ENCODE peak calls at places on chromosomes 12 and 14, in ten cellular contexts. Z is ovary, G is stomach, V is HepG2, N is K562, H is suprapubic skin, P is sigmoid colon, X is H1, J is SK-N-SH, U is transverse colon. E is an unnamed sample. For H3K36me3, the result is how much of the 10 kb centered on the place peaks cover.

GRCh38 chr12:19726122-19726521 is 286.8 kb downstream of the AEBP2 start:
- DNase-seq in H (no peak), P (no peak), J (no peak), X (no peak), Z (no peak), U (no peak), G (no peak), V (no peak), N (no peak), E (no peak)

GRCh38 chr14:79044894-79045624 is 874.9 kb downstream of the NRXN3 start:
- DNase-seq in X (no peak), J (no peak), Z (no peak), V (no peak), U (peak), G (no peak), P (peak), H (no peak), N (no peak), E (no peak)

GRCh38 chr12:116015525-116015924 is 262.0 kb downstream of the MED13L start:
- DNase-seq in H (no peak), U (no peak), X (no peak), V (peak), P (no peak), G (no peak), Z (no peak), J (peak), N (no peak), E (no peak)

GRCh38 chr12:110039085-110039807 is 9.1 kb downstream of the C12orf76 start:
- DNase-seq in X (no peak), P (no peak), H (no peak), G (peak), Z (no peak), J (no peak), U (peak), N (no peak), V (peak), E (no peak)

GRCh38 chr14:35337557-35338255 is 45.5 kb downstream of the PSMA6 start:
- DNase-seq in G (no peak), Z (no peak), V (no peak), X (peak), N (no peak), J (peak), U (no peak), P (no peak), H (no peak), E (no peak)

GRCh38 chr14:61598980-61599379 is 96.3 kb upstream of the HIF1A start:
- DNase-seq in J (no peak), Z (no peak), U (no peak), N (no peak), X (no peak), H (no peak), P (no peak), V (peak), G (no peak), E (no peak)

GRCh38 chr12:132506730-132507538 is 17.0 kb downstream of the FBRSL1 start:
- DNase-seq in P (peak), Z (peak), V (no peak), X (no peak), U (peak), J (peak), H (peak), G (peak), N (peak), E (peak)

GRCh38 chr12:46470975-46471374 is 98.4 kb upstream of the SLC38A2 start:
- DNase-seq in N (no peak), V (no peak), J (no peak), X (no peak), Z (no peak), U (no peak), H (no peak), G (no peak), P (no peak), E (no peak)

GRCh38 chr12:31752450-31752849 is 23.6 kb upstream of the AMN1 start:
- DNase-seq in U (no peak), V (no peak), Z (no peak), J (peak), H (no peak), X (no peak), G (no peak), P (no peak), N (no peak), E (no peak)

GRCh38 chr14:26855051-26855753 is 257.4 kb upstream of the NOVA1 start:
- DNase-seq in H (no peak), X (no peak), P (no peak), Z (no peak), J (no peak), U (no peak), G (no peak), N (no peak), V (no peak), E (no peak)

GRCh38 chr12:106976013-106976658 is 10.8 kb downstream of the MTERF2 start:
- DNase-seq in Z (no peak), V (peak), J (no peak), X (no peak), N (no peak), U (no peak), P (no peak), H (no peak), G (no peak), E (no peak)
- H3K27ac ChIP-seq in Z (no peak), V (peak), J (peak), X (no peak), N (peak), U (peak), P (peak), H (no peak), G (peak), E (no peak)

DNA sequence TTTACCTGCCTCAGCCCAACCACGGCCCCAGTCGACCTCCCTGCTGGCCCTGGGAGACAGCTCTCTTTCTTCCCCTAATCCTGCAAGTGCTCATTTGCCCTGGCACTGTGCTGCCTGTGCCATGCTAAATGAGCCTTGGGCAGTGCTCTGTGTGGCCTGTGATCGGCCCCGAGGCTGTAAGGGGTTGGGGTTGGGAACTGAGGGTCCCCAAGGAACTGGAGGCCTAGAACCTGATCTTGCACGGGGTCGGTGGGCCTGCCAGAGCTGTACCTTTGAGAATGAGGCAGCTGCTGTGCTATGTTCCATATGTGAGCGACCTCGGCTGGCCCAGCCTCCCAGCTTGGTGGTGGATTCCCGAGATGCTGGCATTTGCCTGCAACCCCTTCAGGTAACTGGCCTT is 2.8 kb downstream of the RNF31 start:
- DNase-seq in J (no peak), G (no peak), Z (no peak), N (no peak), P (no peak), U (no peak), X (no peak), H (no peak), V (no peak), E (no peak)
- H3K36me3 ChIP-seq in J (under half), G (half or more), Z (under half), N (under half), P (under half), U (under half), X (under half), H (half or more), V (under half), E (under half)

GRCh38 chr14:74671789-74672188 is 41.1 kb downstream of the AREL1 start:
- DNase-seq in U (no peak), J (no peak), X (no peak), H (no peak), V (no peak), N (no peak), Z (no peak), G (no peak), P (no peak), E (peak)
- TF ChIP-seq EP300 in U (no peak), J (peak), X (no peak), H (no peak), V (no peak), N (no peak), Z (no peak), G (no peak), P (no peak), E (no peak)

GRCh38 chr12:122880155-122880605 is 15.7 kb downstream of the VPS37B start:
- DNase-seq in Z (no peak), N (no peak), P (no peak), H (no peak), U (no peak), X (no peak), G (no peak), J (no peak), V (no peak), E (no peak)
- H3K27ac ChIP-seq in Z (no peak), N (no peak), P (no peak), H (no peak), U (no peak), X (no peak), G (peak), J (no peak), V (no peak), E (no peak)

GRCh38 chr14:30597496-30597895 is 24.6 kb upstream of the SCFD1 start:
- DNase-seq in J (no peak), X (no peak), N (no peak), H (no peak), U (no peak), Z (no peak), V (no peak), G (no peak), P (no peak), E (no peak)
- H3K36me3 ChIP-seq in J (half or more), X (half or more), N (half or more), H (under half), U (under half), Z (under half), V (half or more), G (half or more), P (under half), E (under half)

GRCh38 chr14:84527706-84528105 is 1002.2 kb upstream of the FLRT2 start:
- DNase-seq in P (no peak), V (no peak), X (no peak), N (no peak), U (no peak), G (no peak), H (no peak), Z (no peak), J (no peak), E (no peak)
- TF ChIP-seq EP300 in P (no peak), V (no peak), X (no peak), N (no peak), U (no peak), G (no peak), H (no peak), Z (no peak), J (no peak), E (no peak)

GRCh38 chr12:10668526-10668925 is 5.3 kb downstream of the STYK1 start:
- DNase-seq in X (no peak), P (no peak), H (no peak), N (no peak), V (no peak), J (no peak), G (no peak), U (peak), Z (no peak), E (no peak)
- H3K27ac ChIP-seq in X (no peak), P (no peak), H (no peak), N (no peak), V (no peak), J (no peak), G (peak), U (no peak), Z (no peak), E (no peak)

GRCh38 chr12:55935742-55936151 is 4.8 kb downstream of the DGKA start:
- DNase-seq in U (no peak), G (no peak), V (no peak), J (no peak), N (no peak), Z (peak), H (no peak), P (peak), X (no peak), E (no peak)

GRCh38 chr12:55938826-55939501 is 8.0 kb downstream of the DGKA start:
- DNase-seq in G (no peak), Z (no peak), N (no peak), U (no peak), X (no peak), V (no peak), J (no peak), P (no peak), H (no peak), E (no peak)

GRCh38 chr12:55940065-55940732 is 9.2 kb downstream of the DGKA start:
- DNase-seq in P (peak), J (peak), U (peak), H (peak), N (peak), X (peak), V (peak), Z (peak), G (peak), E (peak)

GRCh38 chr12:55934773-55935172 is 3.8 kb downstream of the DGKA start:
- DNase-seq in H (no peak), U (no peak), V (no peak), Z (no peak), N (no peak), P (no peak), X (no peak), J (no peak), G (no peak), E (no peak)

GRCh38 chr12:55937956-55938355 is 7.0 kb downstream of the DGKA start:
- DNase-seq in H (no peak), P (no peak), Z (no peak), N (no peak), G (no peak), U (no peak), X (no peak), J (no peak), V (no peak), E (no peak)
- H3K36me3 ChIP-seq in H (under half), P (under half), Z (under half), N (under half), G (half or more), U (under half), X (under half), J (under half), V (under half), E (under half)

DNA sequence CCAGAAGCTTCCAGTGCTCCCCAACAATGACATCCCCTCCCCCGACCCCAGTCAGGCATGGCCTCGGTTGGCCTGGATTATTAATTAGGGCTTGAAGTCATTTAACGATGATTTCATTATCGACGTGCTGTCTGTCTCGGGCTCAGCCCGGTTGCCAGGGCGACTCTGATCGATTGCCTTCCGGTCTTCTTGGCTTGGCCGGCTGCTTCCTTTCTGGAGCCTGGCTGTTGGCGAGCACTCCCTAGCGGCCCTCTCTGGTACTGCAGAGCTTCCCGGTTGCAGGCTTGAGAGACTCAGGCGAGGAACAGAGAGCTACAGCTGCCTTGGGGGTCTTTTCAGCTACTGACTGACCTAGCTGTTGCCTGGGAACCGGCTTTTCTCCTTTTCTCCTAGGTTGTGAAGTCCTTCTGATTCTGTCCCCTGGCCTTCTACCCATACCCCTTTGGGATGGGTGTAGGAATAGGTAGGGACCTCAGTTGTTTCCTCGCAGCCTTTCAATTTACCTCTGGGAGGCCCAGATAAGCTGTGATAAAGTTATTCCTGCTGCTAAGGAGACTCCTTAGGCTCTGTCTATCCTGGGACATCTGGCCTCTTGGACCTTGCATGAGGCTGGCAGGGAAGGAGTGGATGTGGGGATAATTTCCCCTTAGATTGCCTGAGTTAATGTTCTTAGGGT is 5.5 kb upstream of the CISTR start:
- DNase-seq in J (peak), P (peak), G (peak), N (peak), U (peak), Z (peak), X (peak), H (peak), V (peak), E (peak)
- TF ChIP-seq EP300 in J (no peak), P (no peak), G (no peak), N (no peak), U (no peak), Z (no peak), X (no peak), H (no peak), V (no peak), E (no peak)